ENCODE peak calls at places on chromosomes 13 and 19, in eight cellular contexts. D, W, K, T, L, I, U and R are unnamed samples.

GRCh38 chr19:40560092-40560507 is 16.6 kb upstream of the SHKBP1 start:
- DNase-seq in T (no peak), L (no peak), U (no peak), K (no peak), W (no peak), D (no peak), I (no peak), R (no peak)

GRCh38 chr19:2219726-2220125 is 16.4 kb downstream of the PLEKHJ1 start:
- DNase-seq in T (no peak), W (no peak), D (no peak), L (no peak), K (no peak), U (no peak), I (no peak), R (no peak)

GRCh38 chr19:814108-815078 is 7.4 kb downstream of the PLPPR3 start:
- DNase-seq in L (no peak), K (no peak), T (no peak), D (no peak), W (no peak), I (no peak), U (no peak), R (no peak)

GRCh38 chr19:1151037-1151716 is 22.9 kb downstream of the SBNO2 start:
- DNase-seq in I (no peak), W (no peak), K (no peak), U (no peak), L (no peak), D (no peak), T (no peak), R (no peak)

GRCh38 chr13:81916471-81916870 is 1575.5 kb upstream of the SPRY2 start:
- DNase-seq in K (no peak), D (no peak), I (no peak), T (no peak), U (no peak), L (no peak), W (no peak), R (no peak)

GRCh38 chr19:6828698-6829633 is 56.5 kb downstream of the VAV1 start:
- DNase-seq in W (peak; percentile 35), K (no peak), T (no peak), U (no peak), D (peak; percentile 50), L (no peak), I (no peak), R (no peak)

GRCh38 chr13:20165417-20166257 is 4.8 kb upstream of the GJA3 start:
- DNase-seq in I (no peak), W (no peak), K (no peak), D (no peak), U (no peak), L (no peak), T (no peak), R (no peak)

GRCh38 chr19:2634960-2635359 is 67.5 kb downstream of the GNG7 start:
- DNase-seq in W (no peak), T (no peak), K (no peak), U (no peak), I (no peak), L (no peak), D (no peak), R (no peak)

GRCh38 chr19:13834308-13834790 is 39.1 kb downstream of the ZSWIM4 start:
- DNase-seq in L (no peak), K (peak; percentile 57), D (no peak), U (no peak), T (peak; percentile 81), I (no peak), W (no peak), R (no peak)

GRCh38 chr19:44207126-44207803 is 5.1 kb upstream of the ZNF227 start:
- DNase-seq in K (peak; percentile 89), U (peak; percentile 87), W (peak; percentile 61), L (peak; percentile 86), I (peak; percentile 87), D (peak; percentile 79), T (peak; percentile 95), R (peak; percentile 88)

GRCh38 chr13:49625392-49626137 is 2.7 kb upstream of the ARL11 start:
- DNase-seq in D (no peak), U (no peak), K (no peak), T (no peak), I (no peak), L (peak; percentile 81), W (no peak), R (no peak)

GRCh38 chr19:32773126-32773525 is 53.6 kb downstream of the TDRD12 start:
- DNase-seq in I (no peak), K (no peak), D (no peak), U (no peak), T (peak; percentile 53), L (no peak), W (no peak), R (no peak)

GRCh38 chr13:111479412-111479811 is 159.0 kb downstream of the TEX29 start:
- DNase-seq in T (no peak), U (no peak), K (no peak), W (no peak), L (no peak), D (no peak), I (no peak), R (no peak)

GRCh38 chr13:101556676-101557121 is 104.2 kb downstream of the ITGBL1 start:
- DNase-seq in K (no peak), T (peak; percentile 38), W (no peak), L (no peak), D (no peak), I (no peak), U (no peak), R (no peak)

GRCh38 chr13:68810660-68811059 is 1297.0 kb upstream of the ATXN8OS start:
- DNase-seq in W (no peak), U (no peak), L (no peak), I (no peak), D (no peak), T (no peak), K (no peak), R (no peak)

GRCh38 chr13:73421310-73421912 is 362.6 kb downstream of the KLF5 start:
- DNase-seq in U (no peak), K (peak; percentile 43), T (peak; percentile 3), W (no peak), I (no peak), D (peak; percentile 24), L (no peak), R (no peak)

GRCh38 chr13:59609421-59609820 is 554.3 kb downstream of the DIAPH3 start:
- DNase-seq in I (no peak), W (no peak), L (no peak), D (no peak), U (no peak), K (no peak), T (no peak), R (no peak)

GRCh38 chr13:100610399-100611347 is 22.1 kb upstream of the GGACT start:
- DNase-seq in I (no peak), T (no peak), L (no peak), W (no peak), D (no peak), U (no peak), K (no peak), R (no peak)

GRCh38 chr19:37855098-37855497 is 51.3 kb downstream of the WDR87 start:
- DNase-seq in I (peak; percentile 16), K (peak; percentile 3), L (peak; percentile 14), T (no peak), W (no peak), D (peak; percentile 46), U (peak; percentile 42), R (peak; percentile 46)

GRCh38 chr13:69935043-69935442 is 172.6 kb upstream of the ATXN8OS start:
- DNase-seq in W (no peak), U (no peak), T (no peak), I (no peak), D (no peak), K (peak; percentile 30), L (no peak), R (no peak)

GRCh38 chr13:112971288-112971643 is 2.3 kb downstream of the MCF2L start:
- DNase-seq in U (no peak), T (no peak), D (no peak), W (no peak), I (no peak), K (no peak), L (no peak), R (no peak)

GRCh38 chr13:43036386-43037220 is 13.2 kb downstream of the DNAJC15 start:
- DNase-seq in I (no peak), L (no peak), D (no peak), K (no peak), W (no peak), T (no peak), U (no peak), R (peak; percentile 55)

GRCh38 chr13:53064721-53065120 is 36.1 kb downstream of the OLFM4 start:
- DNase-seq in L (no peak), W (no peak), D (no peak), T (no peak), U (no peak), I (no peak), K (no peak), R (no peak)

GRCh38 chr19:46717034-46717715 is at the start of gene PRKD2:
- DNase-seq in I (peak; percentile 83), U (peak; percentile 91), L (peak; percentile 93), W (peak; percentile 78), K (peak; percentile 47), D (peak; percentile 91), T (peak; percentile 80), R (peak; percentile 73)

GRCh38 chr19:5547881-5548280 is 19.9 kb downstream of the TINCR start:
- DNase-seq in K (no peak), U (peak; percentile 74), D (no peak), L (peak; percentile 36), I (no peak), W (no peak), T (peak; percentile 56), R (no peak)

GRCh38 chr19:49019242-49019932 is 2.5 kb upstream of the LHB start:
- DNase-seq in U (no peak), I (no peak), D (peak; percentile 67), K (no peak), W (peak; percentile 51), L (peak; percentile 89), T (peak; percentile 75), R (no peak)

GRCh38 chr19:38842439-38843174 is 7.2 kb downstream of the HNRNPL start:
- DNase-seq in U (no peak), D (peak; percentile 47), W (peak; percentile 72), L (no peak), K (no peak), I (no peak), T (no peak), R (no peak)

GRCh38 chr19:18879579-18880373 is 16.2 kb downstream of the CERS1 start:
- DNase-seq in U (no peak), L (peak; percentile 86), W (peak; percentile 33), T (peak; percentile 27), I (no peak), K (no peak), D (no peak), R (no peak)

GRCh38 chr19:46984077-46985010 is 35.3 kb upstream of the NPAS1 start:
- DNase-seq in D (no peak), L (no peak), K (peak; percentile 60), U (no peak), W (no peak), T (peak; percentile 86), I (no peak), R (no peak)

GRCh38 chr13:111409413-111409812 is 89.0 kb downstream of the TEX29 start:
- DNase-seq in L (no peak), D (no peak), I (no peak), K (no peak), W (no peak), U (no peak), T (no peak), R (no peak)

GRCh38 chr13:50123002-50123401 is 107.8 kb downstream of the KCNRG start:
- DNase-seq in L (peak; percentile 19), U (no peak), I (no peak), T (no peak), K (no peak), D (no peak), W (no peak), R (no peak)

GRCh38 chr13:52454459-52454824 is 836 bp upstream of the CKAP2 start:
- DNase-seq in L (peak; percentile 25), I (no peak), D (no peak), W (peak; percentile 12), T (no peak), U (no peak), K (no peak), R (no peak)

GRCh38 chr19:30719991-30720329 is 347.8 kb downstream of the ZNF536 start:
- DNase-seq in K (no peak), I (no peak), T (peak; percentile 1), U (no peak), L (no peak), W (no peak), D (no peak), R (no peak)

GRCh38 chr19:46069841-46070341 is 29.1 kb upstream of the IGFL4 start:
- DNase-seq in D (no peak), K (no peak), W (no peak), L (no peak), U (no peak), I (no peak), T (peak; percentile 88), R (no peak)